ENCODE peak calls at places on chromosomes 12 and 14, in nine cellular contexts. B is CD4-positive, alpha-beta memory T cell; W is ovary; G is cardiac muscle cell; M is stomach; S is pancreas; P is right lobe of liver; Q is psoas muscle; C is PC-9. K is an unnamed sample.
A peak's percentile ranks its signal among the peaks of the same experiment; 100 is the strongest.

GRCh38 chr12:34393086-34393820 is 371.0 kb downstream of the ALG10 start:
- DNase-seq in B (no peak), W (peak; percentile 15), G (no peak), M (peak; percentile 14), S (peak; percentile 4), P (peak; percentile 13), Q (peak; percentile 7), C (peak; percentile 0), K (no peak)

GRCh38 chr12:3107071-3107583 is 29.9 kb downstream of the TSPAN9 start:
- DNase-seq in B (no peak), W (peak; percentile 66), G (no peak), M (no peak), S (no peak), P (no peak), Q (no peak), C (no peak), K (peak; percentile 80)

GRCh38 chr14:103656758-103657133 is 27.7 kb downstream of the KLC1 start:
- DNase-seq in B (no peak), W (no peak), G (no peak), M (no peak), S (no peak), P (no peak), Q (no peak), C (no peak), K (no peak)

GRCh38 chr12:46110928-46111699 is 120.7 kb upstream of the SCAF11 start:
- DNase-seq in B (no peak), W (no peak), G (no peak), M (no peak), S (no peak), P (no peak), Q (no peak), C (no peak), K (no peak)

GRCh38 chr12:51388066-51388799 is 3.0 kb downstream of the GALNT6 start:
- DNase-seq in B (no peak), W (no peak), G (no peak), M (no peak), S (no peak), P (no peak), Q (no peak), C (peak; percentile 68), K (no peak)

GRCh38 chr12:44240186-44240585 is 404.3 kb downstream of the TMEM117 start:
- DNase-seq in B (no peak), W (no peak), G (no peak), M (no peak), S (no peak), P (no peak), Q (no peak), C (no peak), K (no peak)

GRCh38 chr12:59570134-59570533 is 25.7 kb upstream of the SLC16A7 start:
- DNase-seq in B (no peak), W (no peak), G (no peak), M (no peak), S (no peak), P (no peak), Q (no peak), C (peak; percentile 48), K (no peak)

GRCh38 chr14:104563742-104564615 is 15.6 kb upstream of the C14orf180 start:
- DNase-seq in B (peak; percentile 64), W (peak; percentile 81), G (peak; percentile 80), M (peak; percentile 75), S (peak; percentile 78), P (peak; percentile 83), Q (peak; percentile 67), C (peak; percentile 62), K (peak; percentile 88)

GRCh38 chr12:65595016-65595560 is 229.2 kb upstream of the HMGA2 start:
- DNase-seq in B (no peak), W (no peak), G (no peak), M (no peak), S (no peak), P (no peak), Q (no peak), C (no peak), K (no peak)

GRCh38 chr12:65594373-65594772 is 229.9 kb upstream of the HMGA2 start:
- DNase-seq in B (no peak), W (no peak), G (no peak), M (no peak), S (no peak), P (no peak), Q (no peak), C (no peak), K (no peak)

GRCh38 chr12:65597527-65597926 is 226.8 kb upstream of the HMGA2 start:
- DNase-seq in B (no peak), W (no peak), G (no peak), M (no peak), S (no peak), P (no peak), Q (no peak), C (no peak), K (no peak)

GRCh38 chr12:65598688-65599087 is 225.6 kb upstream of the HMGA2 start:
- DNase-seq in B (no peak), W (no peak), G (no peak), M (no peak), S (no peak), P (no peak), Q (no peak), C (no peak), K (no peak)

DNA sequence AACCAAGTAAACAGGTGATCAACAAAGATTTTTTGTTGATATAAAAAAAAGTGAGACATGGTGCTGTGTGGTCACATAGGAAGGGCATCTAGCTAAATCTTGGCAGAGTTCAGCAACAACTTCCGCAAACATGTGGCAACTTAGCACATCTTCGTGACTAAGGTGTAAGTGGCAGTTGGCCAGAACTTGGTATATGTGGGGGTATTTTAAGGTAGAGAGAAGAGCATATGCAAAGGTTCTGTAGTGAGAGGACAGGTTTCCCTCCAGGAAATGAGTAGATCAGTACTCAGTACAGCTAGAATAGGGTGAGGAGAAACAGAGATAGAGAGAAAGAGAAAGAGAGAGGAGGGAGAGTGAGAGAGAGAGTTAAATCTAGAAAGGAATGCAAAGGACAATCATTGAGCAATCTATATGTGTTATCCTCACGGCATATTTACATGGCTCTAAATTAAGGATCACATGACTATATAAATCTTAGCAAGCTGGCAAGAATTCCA is 227.7 kb upstream of the HMGA2 start:
- DNase-seq in B (no peak), W (no peak), G (no peak), M (no peak), S (no peak), P (no peak), Q (no peak), C (no peak), K (no peak)
- H3K4me1 ChIP-seq in B (no peaks in the 10 kb centered on the region), W (no peaks in the 10 kb centered on the region), G (peaks cover 28% of the 10 kb centered on the region), M (no peaks in the 10 kb centered on the region), S (no peaks in the 10 kb centered on the region), P (no peaks in the 10 kb centered on the region), Q (no peaks in the 10 kb centered on the region), C (peaks cover 9% of the 10 kb centered on the region), K (peaks cover 4% of the 10 kb centered on the region)

GRCh38 chr12:125568306-125568705 is 503.1 kb downstream of the AACS start:
- DNase-seq in B (no peak), W (no peak), G (peak; percentile 79), M (no peak), S (no peak), P (no peak), Q (no peak), C (no peak), K (no peak)

GRCh38 chr12:125577334-125577733 is 512.1 kb downstream of the AACS start:
- DNase-seq in B (no peak), W (no peak), G (no peak), M (no peak), S (no peak), P (no peak), Q (no peak), C (no peak), K (no peak)

DNA sequence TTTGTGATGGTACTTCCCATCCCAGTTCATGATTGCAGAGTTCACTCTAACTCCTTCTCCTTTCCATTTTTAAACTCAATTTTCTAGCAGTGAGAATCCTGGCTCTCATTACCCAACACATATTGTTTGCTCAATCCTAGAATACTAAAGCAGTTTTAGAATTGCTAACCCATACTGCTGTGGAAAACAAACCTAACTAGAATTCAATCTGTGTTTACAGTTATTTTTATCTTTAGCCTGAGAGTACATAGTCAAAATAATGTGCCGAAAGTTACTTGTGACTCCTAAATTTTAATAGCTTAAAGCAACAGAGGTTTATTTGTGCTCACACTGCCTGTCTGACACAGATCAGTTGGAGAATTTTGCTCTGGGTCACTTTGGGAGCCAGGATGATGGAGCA is 508.1 kb downstream of the AACS start:
- DNase-seq in B (no peak), W (no peak), G (no peak), M (no peak), S (no peak), P (no peak), Q (no peak), C (no peak), K (no peak)
- H3K27ac ChIP-seq in B (no peak overlapping the region), W (no peak overlapping the region), G (no peak overlapping the region), M (no peak overlapping the region), S (no peak overlapping the region), P (no peak overlapping the region), Q (no peak overlapping the region), C (no peak overlapping the region), K (no peak overlapping the region)

GRCh38 chr14:101259748-101260147 is 301.5 kb upstream of the DIO3 start:
- DNase-seq in B (no peak), W (no peak), G (no peak), M (no peak), S (no peak), P (no peak), Q (no peak), C (no peak), K (no peak)

GRCh38 chr14:101254805-101255764 is 306.2 kb upstream of the DIO3 start:
- DNase-seq in B (no peak), W (no peak), G (no peak), M (no peak), S (no peak), P (no peak), Q (peak; percentile 62), C (no peak), K (no peak)

GRCh38 chr14:101256266-101256665 is 305.0 kb upstream of the DIO3 start:
- DNase-seq in B (no peak), W (no peak), G (no peak), M (no peak), S (no peak), P (no peak), Q (no peak), C (no peak), K (no peak)

GRCh38 chr14:101255765-101256125 is 305.6 kb upstream of the DIO3 start:
- DNase-seq in B (no peak), W (no peak), G (no peak), M (no peak), S (no peak), P (no peak), Q (no peak), C (no peak), K (no peak)

DNA sequence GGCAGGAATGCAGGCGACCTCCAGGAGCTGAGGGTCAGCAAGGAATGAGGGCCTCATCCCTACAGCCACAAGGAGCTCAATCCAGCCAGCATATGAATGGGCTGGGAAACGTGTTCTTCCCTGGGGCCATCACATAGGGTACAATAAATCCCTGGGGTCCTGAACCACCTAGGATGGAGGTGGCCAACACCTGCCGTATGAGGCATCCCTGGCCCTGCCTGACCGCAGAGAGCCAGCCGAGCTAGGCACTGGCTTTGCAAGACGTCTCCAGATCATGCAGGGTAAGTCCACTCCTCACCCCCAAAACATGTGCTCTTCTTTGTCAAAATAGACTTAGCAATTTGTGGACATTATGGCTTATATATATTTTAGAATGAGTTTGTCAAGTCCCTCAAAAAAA is 303.7 kb upstream of the DIO3 start:
- DNase-seq in B (no peak), W (no peak), G (no peak), M (no peak), S (no peak), P (no peak), Q (no peak), C (no peak), K (no peak)
- H3K27me3 ChIP-seq in B (no peaks in the 10 kb centered on the region), W (no peaks in the 10 kb centered on the region), G (no peaks in the 10 kb centered on the region), M (no peaks in the 10 kb centered on the region), S (no peaks in the 10 kb centered on the region), P (no peaks in the 10 kb centered on the region), Q (no peaks in the 10 kb centered on the region), C (no peaks in the 10 kb centered on the region), K (peaks cover 8% of the 10 kb centered on the region)

GRCh38 chr14:68753696-68754095 is 39.2 kb downstream of the ZFP36L1 start:
- DNase-seq in B (no peak), W (no peak), G (no peak), M (no peak), S (no peak), P (no peak), Q (no peak), C (no peak), K (no peak)

GRCh38 chr14:68757618-68758081 is 35.2 kb downstream of the ZFP36L1 start:
- DNase-seq in B (no peak), W (no peak), G (no peak), M (no peak), S (no peak), P (peak; percentile 40), Q (peak; percentile 42), C (no peak), K (peak; percentile 97)

GRCh38 chr14:68756734-68757133 is 36.1 kb downstream of the ZFP36L1 start:
- DNase-seq in B (no peak), W (no peak), G (no peak), M (no peak), S (no peak), P (no peak), Q (no peak), C (no peak), K (no peak)

GRCh38 chr14:68756071-68756481 is 36.8 kb downstream of the ZFP36L1 start:
- DNase-seq in B (no peak), W (no peak), G (no peak), M (no peak), S (no peak), P (no peak), Q (no peak), C (no peak), K (no peak)

GRCh38 chr14:68755016-68755353 is 37.9 kb downstream of the ZFP36L1 start:
- DNase-seq in B (no peak), W (no peak), G (no peak), M (no peak), S (no peak), P (no peak), Q (no peak), C (no peak), K (no peak)
- H3K4me1 ChIP-seq in B (peaks cover 10% of the 10 kb centered on the region), W (peaks cover 27% of the 10 kb centered on the region), G (peaks cover 69% of the 10 kb centered on the region), M (peaks cover 19% of the 10 kb centered on the region), S (peaks cover 8% of the 10 kb centered on the region), P (peaks cover 3% of the 10 kb centered on the region), Q (peaks cover 9% of the 10 kb centered on the region), C (peaks cover 7% of the 10 kb centered on the region), K (peaks cover 37% of the 10 kb centered on the region)